ENCODE peak calls at places on chromosomes 16 and 17, in nine cellular contexts. One of them, this sample, is unnamed.

GRCh38 chr16:23148166-23148512 is 1.1 kb downstream of the USP31 start:
- DNase-seq in mammary epithelial cell: no peak
- DNase-seq in uterus: no peak
- DNase-seq in stomach: no peak
- DNase-seq in IMR-90: no peak
- DNase-seq in GM12878: no peak
- DNase-seq in right lobe of liver: no peak
- DNase-seq in A549: peak; percentile 35
- DNase-seq in cardiac muscle cell: no peak
- DNase-seq in this sample: no peak

GRCh38 chr17:46179375-46179999 is 13.7 kb downstream of the KANSL1 start:
- DNase-seq in cardiac muscle cell: no peak
- DNase-seq in uterus: no peak
- DNase-seq in right lobe of liver: no peak
- DNase-seq in stomach: no peak
- DNase-seq in GM12878: peak; percentile 73
- DNase-seq in A549: no peak
- DNase-seq in mammary epithelial cell: no peak
- DNase-seq in IMR-90: no peak
- DNase-seq in this sample: no peak

GRCh38 chr17:31488264-31488981 is 96.9 kb downstream of the RAB11FIP4 start:
- DNase-seq in uterus: no peak
- DNase-seq in cardiac muscle cell: no peak
- DNase-seq in IMR-90: no peak
- DNase-seq in stomach: peak; percentile 61
- DNase-seq in A549: no peak
- DNase-seq in GM12878: no peak
- DNase-seq in right lobe of liver: peak; percentile 68
- DNase-seq in mammary epithelial cell: peak; percentile 25
- DNase-seq in this sample: peak; percentile 74

GRCh38 chr17:41338961-41339485 is 11.6 kb downstream of the KRT33A start:
- DNase-seq in A549: no peak
- DNase-seq in cardiac muscle cell: no peak
- DNase-seq in mammary epithelial cell: peak; percentile 93
- DNase-seq in right lobe of liver: no peak
- DNase-seq in GM12878: peak; percentile 89
- DNase-seq in IMR-90: peak; percentile 39
- DNase-seq in stomach: no peak
- DNase-seq in uterus: no peak
- DNase-seq in this sample: no peak

GRCh38 chr16:31436221-31437045 is 6.2 kb downstream of the ZNF843 start:
- DNase-seq in IMR-90: no peak
- DNase-seq in GM12878: no peak
- DNase-seq in A549: no peak
- DNase-seq in stomach: no peak
- DNase-seq in right lobe of liver: no peak
- DNase-seq in mammary epithelial cell: no peak
- DNase-seq in uterus: no peak
- DNase-seq in cardiac muscle cell: no peak
- DNase-seq in this sample: no peak

GRCh38 chr16:6725634-6726331 is 606.9 kb upstream of the RBFOX1 start:
- DNase-seq in GM12878: no peak
- DNase-seq in stomach: no peak
- DNase-seq in right lobe of liver: no peak
- DNase-seq in uterus: no peak
- DNase-seq in mammary epithelial cell: no peak
- DNase-seq in IMR-90: no peak
- DNase-seq in A549: peak; percentile 1
- DNase-seq in cardiac muscle cell: peak; percentile 13
- DNase-seq in this sample: no peak

GRCh38 chr16:48318630-48319029 is 66.6 kb downstream of the SIAH1 start:
- DNase-seq in mammary epithelial cell: no peak
- DNase-seq in uterus: no peak
- DNase-seq in cardiac muscle cell: no peak
- DNase-seq in right lobe of liver: no peak
- DNase-seq in A549: no peak
- DNase-seq in stomach: no peak
- DNase-seq in GM12878: peak; percentile 23
- DNase-seq in IMR-90: peak; percentile 54
- DNase-seq in this sample: no peak

GRCh38 chr16:14244344-14245010 is 173.4 kb downstream of the MRTFB start:
- DNase-seq in GM12878: no peak
- DNase-seq in IMR-90: peak; percentile 44
- DNase-seq in A549: no peak
- DNase-seq in mammary epithelial cell: no peak
- DNase-seq in cardiac muscle cell: no peak
- DNase-seq in stomach: no peak
- DNase-seq in right lobe of liver: no peak
- DNase-seq in uterus: no peak
- DNase-seq in this sample: no peak

GRCh38 chr17:72171703-72172670 is 51.2 kb downstream of the SOX9 start:
- DNase-seq in IMR-90: no peak
- DNase-seq in A549: no peak
- DNase-seq in GM12878: no peak
- DNase-seq in stomach: no peak
- DNase-seq in uterus: no peak
- DNase-seq in right lobe of liver: no peak
- DNase-seq in mammary epithelial cell: no peak
- DNase-seq in cardiac muscle cell: no peak
- DNase-seq in this sample: no peak

DNA sequence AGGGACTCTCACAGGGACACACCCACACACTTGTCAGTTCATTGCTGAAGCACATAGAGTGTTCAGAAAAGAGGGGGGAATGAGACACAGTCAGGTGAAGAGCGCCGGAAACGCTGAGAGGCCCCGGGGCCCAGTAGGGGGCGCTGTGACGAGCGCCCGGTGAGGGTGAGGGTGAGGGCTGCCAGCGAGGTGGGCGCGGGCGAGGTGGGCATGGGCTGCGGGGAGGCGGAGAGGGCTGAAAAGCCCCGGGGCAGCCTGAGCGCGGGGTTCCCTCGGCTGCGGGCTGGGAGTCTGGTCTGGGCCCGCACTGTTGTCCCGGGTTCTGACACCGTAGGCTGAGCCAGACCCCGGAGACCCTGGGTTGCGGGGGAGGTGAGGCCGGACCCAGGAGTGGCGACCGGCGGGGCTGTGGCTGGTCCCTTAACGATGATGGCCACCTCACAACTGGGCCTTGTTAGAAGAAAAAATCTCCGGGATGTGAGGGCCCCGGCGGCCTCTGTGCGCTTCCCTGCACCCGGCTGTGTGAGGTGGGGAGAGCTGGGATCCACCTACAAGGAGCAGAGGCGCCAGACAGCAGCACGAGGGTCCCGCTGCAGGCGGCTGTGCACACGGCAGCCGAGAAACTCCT is 91.4 kb downstream of the C16orf78 start:
- DNase-seq in stomach: peak; percentile 20
- DNase-seq in mammary epithelial cell: no peak
- DNase-seq in uterus: no peak
- DNase-seq in right lobe of liver: no peak
- DNase-seq in cardiac muscle cell: peak; percentile 51
- DNase-seq in GM12878: no peak
- DNase-seq in IMR-90: no peak
- DNase-seq in A549: no peak
- DNase-seq in this sample: no peak
- TF ChIP-seq CTCF in stomach: no peak
- TF ChIP-seq CTCF in mammary epithelial cell: no peak
- TF ChIP-seq CTCF in uterus: no peak
- TF ChIP-seq CTCF in right lobe of liver: no peak
- TF ChIP-seq CTCF in cardiac muscle cell: peak; percentile 34
- TF ChIP-seq CTCF in GM12878: peak; percentile 33
- TF ChIP-seq CTCF in IMR-90: no peak
- TF ChIP-seq CTCF in A549: no peak
- TF ChIP-seq CTCF in this sample: peak; percentile 8

DNA sequence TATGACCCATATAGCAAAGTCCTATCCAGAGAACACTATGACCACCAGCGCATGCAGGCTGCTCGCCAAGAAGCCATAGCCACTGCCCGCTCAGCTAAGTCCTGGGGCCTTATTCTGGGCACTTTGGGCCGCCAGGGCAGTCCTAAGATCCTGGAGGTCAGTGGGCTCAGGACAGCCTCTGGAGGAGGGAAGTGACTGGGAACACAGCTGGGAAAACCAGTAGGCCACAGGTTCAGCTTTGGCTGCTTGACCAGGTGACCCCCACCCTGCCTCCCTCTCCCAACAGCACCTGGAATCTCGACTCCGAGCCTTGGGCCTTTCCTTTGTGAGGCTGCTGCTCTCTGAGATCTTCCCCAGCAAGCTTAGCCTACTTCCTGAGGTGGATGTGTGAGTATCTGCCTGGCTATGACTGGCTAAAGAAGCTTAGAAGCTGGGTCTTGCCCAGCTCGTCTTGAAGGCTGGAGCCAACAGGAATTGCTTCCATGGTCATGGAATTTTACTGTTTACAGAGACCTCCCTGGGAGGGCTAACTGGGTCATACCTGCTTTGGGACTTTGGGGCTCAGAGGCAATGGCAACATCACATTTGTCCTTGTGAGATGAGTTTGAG is 1.5 kb upstream of the OVCA2 start:
- DNase-seq in IMR-90: no peak
- DNase-seq in stomach: no peak
- DNase-seq in uterus: no peak
- DNase-seq in A549: no peak
- DNase-seq in right lobe of liver: no peak
- DNase-seq in mammary epithelial cell: no peak
- DNase-seq in cardiac muscle cell: no peak
- DNase-seq in GM12878: no peak
- DNase-seq in this sample: no peak
- H3K4me3 ChIP-seq in IMR-90: no peak overlapping the region
- H3K4me3 ChIP-seq in stomach: no peak overlapping the region
- H3K4me3 ChIP-seq in uterus: no peak overlapping the region
- H3K4me3 ChIP-seq in A549: no peak overlapping the region
- H3K4me3 ChIP-seq in right lobe of liver: no peak overlapping the region
- H3K4me3 ChIP-seq in mammary epithelial cell: no peak overlapping the region
- H3K4me3 ChIP-seq in cardiac muscle cell: no peak overlapping the region
- H3K4me3 ChIP-seq in GM12878: no peak overlapping the region
- H3K4me3 ChIP-seq in this sample: no peak overlapping the region

GRCh38 chr17:33204156-33204555 is 88.9 kb downstream of the ASIC2 start:
- DNase-seq in mammary epithelial cell: no peak
- DNase-seq in IMR-90: no peak
- DNase-seq in A549: no peak
- DNase-seq in GM12878: no peak
- DNase-seq in right lobe of liver: no peak
- DNase-seq in cardiac muscle cell: no peak
- DNase-seq in stomach: no peak
- DNase-seq in uterus: no peak
- DNase-seq in this sample: no peak

GRCh38 chr17:33205552-33205951 is 87.5 kb downstream of the ASIC2 start:
- DNase-seq in uterus: no peak
- DNase-seq in IMR-90: no peak
- DNase-seq in cardiac muscle cell: no peak
- DNase-seq in mammary epithelial cell: no peak
- DNase-seq in GM12878: no peak
- DNase-seq in A549: no peak
- DNase-seq in right lobe of liver: no peak
- DNase-seq in stomach: no peak
- DNase-seq in this sample: no peak

GRCh38 chr17:33202796-33203195 is 90.3 kb downstream of the ASIC2 start:
- DNase-seq in mammary epithelial cell: no peak
- DNase-seq in cardiac muscle cell: no peak
- DNase-seq in GM12878: no peak
- DNase-seq in uterus: no peak
- DNase-seq in stomach: no peak
- DNase-seq in right lobe of liver: no peak
- DNase-seq in IMR-90: no peak
- DNase-seq in A549: no peak
- DNase-seq in this sample: no peak

GRCh38 chr17:33207231-33207630 is 85.9 kb downstream of the ASIC2 start:
- DNase-seq in GM12878: no peak
- DNase-seq in uterus: no peak
- DNase-seq in right lobe of liver: no peak
- DNase-seq in stomach: no peak
- DNase-seq in mammary epithelial cell: no peak
- DNase-seq in A549: no peak
- DNase-seq in cardiac muscle cell: no peak
- DNase-seq in IMR-90: no peak
- DNase-seq in this sample: no peak

GRCh38 chr17:33204701-33205100 is 88.4 kb downstream of the ASIC2 start:
- DNase-seq in stomach: no peak
- DNase-seq in GM12878: no peak
- DNase-seq in A549: no peak
- DNase-seq in right lobe of liver: no peak
- DNase-seq in cardiac muscle cell: no peak
- DNase-seq in uterus: no peak
- DNase-seq in mammary epithelial cell: no peak
- DNase-seq in IMR-90: no peak
- DNase-seq in this sample: no peak
- H3K4me1 ChIP-seq in stomach: no peaks in the 10 kb centered on the region
- H3K4me1 ChIP-seq in GM12878: no peaks in the 10 kb centered on the region
- H3K4me1 ChIP-seq in A549: peaks cover 11% of the 10 kb centered on the region
- H3K4me1 ChIP-seq in right lobe of liver: no peaks in the 10 kb centered on the region
- H3K4me1 ChIP-seq in cardiac muscle cell: no peaks in the 10 kb centered on the region
- H3K4me1 ChIP-seq in uterus: no peaks in the 10 kb centered on the region
- H3K4me1 ChIP-seq in mammary epithelial cell: no peaks in the 10 kb centered on the region
- H3K4me1 ChIP-seq in IMR-90: no peaks in the 10 kb centered on the region
- H3K4me1 ChIP-seq in this sample: no peaks in the 10 kb centered on the region

GRCh38 chr17:64739316-64740058 is 77.4 kb upstream of the SMURF2 start:
- DNase-seq in GM12878: no peak
- DNase-seq in A549: no peak
- DNase-seq in mammary epithelial cell: peak; percentile 42
- DNase-seq in right lobe of liver: no peak
- DNase-seq in uterus: no peak
- DNase-seq in cardiac muscle cell: peak; percentile 5
- DNase-seq in stomach: no peak
- DNase-seq in IMR-90: peak; percentile 84
- DNase-seq in this sample: no peak
- TF ChIP-seq CTCF in GM12878: no peak
- TF ChIP-seq CTCF in A549: no peak
- TF ChIP-seq CTCF in mammary epithelial cell: no peak
- TF ChIP-seq CTCF in right lobe of liver: no peak
- TF ChIP-seq CTCF in uterus: no peak
- TF ChIP-seq CTCF in cardiac muscle cell: no peak
- TF ChIP-seq CTCF in stomach: no peak
- TF ChIP-seq CTCF in IMR-90: no peak
- TF ChIP-seq CTCF in this sample: no peak

DNA sequence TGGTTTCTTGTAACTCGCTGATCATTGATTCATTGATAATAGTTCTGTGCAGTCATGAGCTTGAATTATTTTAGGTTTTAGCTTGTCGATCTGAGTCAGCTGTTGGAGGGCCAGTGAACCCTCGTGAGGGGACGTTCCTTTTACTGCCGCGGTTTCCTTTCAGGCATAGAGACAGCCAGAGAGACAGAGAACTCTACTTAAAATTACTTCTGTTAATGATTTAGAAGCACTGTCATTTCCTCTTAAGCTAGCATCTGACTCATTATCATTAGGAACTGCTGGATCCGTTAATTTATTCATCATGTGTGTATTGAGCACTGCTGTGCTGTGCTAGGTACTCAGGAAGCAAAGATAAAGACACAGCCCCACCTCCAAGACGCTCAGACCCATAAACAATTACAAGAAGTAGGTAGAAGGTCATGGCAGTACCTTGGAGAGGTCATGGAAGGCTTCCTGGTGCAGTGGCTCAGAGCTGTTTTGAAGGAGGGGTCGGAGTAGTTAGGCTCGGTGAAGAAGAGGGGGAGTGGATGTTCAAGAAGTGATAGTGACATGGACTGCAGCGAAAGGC is 3.2 kb downstream of the PGS1 start:
- DNase-seq in stomach: no peak
- DNase-seq in cardiac muscle cell: no peak
- DNase-seq in IMR-90: no peak
- DNase-seq in A549: no peak
- DNase-seq in mammary epithelial cell: no peak
- DNase-seq in GM12878: no peak
- DNase-seq in uterus: no peak
- DNase-seq in right lobe of liver: no peak
- DNase-seq in this sample: no peak
- H3K4me3 ChIP-seq in stomach: no peak overlapping the region
- H3K4me3 ChIP-seq in cardiac muscle cell: no peak overlapping the region
- H3K4me3 ChIP-seq in IMR-90: no peak overlapping the region
- H3K4me3 ChIP-seq in A549: no peak overlapping the region
- H3K4me3 ChIP-seq in mammary epithelial cell: no peak overlapping the region
- H3K4me3 ChIP-seq in GM12878: peak overlapping the region; percentile 91
- H3K4me3 ChIP-seq in uterus: no peak overlapping the region
- H3K4me3 ChIP-seq in right lobe of liver: no peak overlapping the region
- H3K4me3 ChIP-seq in this sample: no peak overlapping the region

This sample was measured in mucosa of descending colon.